ENCODE peak calls at places on chromosomes 4 and X, in seven cellular contexts. One of them, this sample, is unnamed. For H3K27me3, the result is how much of the 10 kb centered on the place peaks cover.

GRCh38 chr4:32148120-32148666 is 1428.0 kb downstream of the PCDH7 start:
- DNase-seq in aorta: no peak
- DNase-seq in SK-N-SH: no peak
- DNase-seq in adrenal gland: no peak
- DNase-seq in brain microvascular endothelial cell: no peak
- DNase-seq in psoas muscle: no peak
- DNase-seq in IMR-90: no peak
- DNase-seq in this sample: no peak

GRCh38 chr4:119598521-119598920 is 30.1 kb downstream of the PDE5A start:
- DNase-seq in adrenal gland: no peak
- DNase-seq in IMR-90: no peak
- DNase-seq in brain microvascular endothelial cell: no peak
- DNase-seq in SK-N-SH: no peak
- DNase-seq in aorta: no peak
- DNase-seq in psoas muscle: no peak
- DNase-seq in this sample: no peak

GRCh38 chr4:184177271-184177670 is 40.4 kb downstream of the ENPP6 start:
- DNase-seq in aorta: no peak
- DNase-seq in brain microvascular endothelial cell: no peak
- DNase-seq in adrenal gland: no peak
- DNase-seq in SK-N-SH: no peak
- DNase-seq in psoas muscle: no peak
- DNase-seq in IMR-90: no peak
- DNase-seq in this sample: no peak

GRCh38 chrX:132689741-132690140 is 200.9 kb upstream of the MBNL3 start:
- DNase-seq in SK-N-SH: no peak
- DNase-seq in adrenal gland: no peak
- DNase-seq in psoas muscle: no peak
- DNase-seq in aorta: no peak
- DNase-seq in IMR-90: no peak
- DNase-seq in brain microvascular endothelial cell: no peak
- DNase-seq in this sample: no peak

GRCh38 chrX:13085533-13085932 is 41.1 kb upstream of the FAM9C start:
- DNase-seq in brain microvascular endothelial cell: no peak
- DNase-seq in psoas muscle: no peak
- DNase-seq in SK-N-SH: no peak
- DNase-seq in adrenal gland: no peak
- DNase-seq in IMR-90: no peak
- DNase-seq in aorta: no peak
- DNase-seq in this sample: no peak

GRCh38 chrX:65601530-65602281 is 65.7 kb upstream of the MSN start:
- DNase-seq in IMR-90: peak
- DNase-seq in SK-N-SH: no peak
- DNase-seq in psoas muscle: peak
- DNase-seq in adrenal gland: peak
- DNase-seq in aorta: peak
- DNase-seq in brain microvascular endothelial cell: peak
- DNase-seq in this sample: no peak

GRCh38 chr4:14111730-14112171 is 484.2 kb upstream of the BOD1L1 start:
- DNase-seq in SK-N-SH: no peak
- DNase-seq in aorta: no peak
- DNase-seq in IMR-90: peak
- DNase-seq in psoas muscle: no peak
- DNase-seq in adrenal gland: no peak
- DNase-seq in brain microvascular endothelial cell: no peak
- DNase-seq in this sample: no peak

GRCh38 chr4:19940861-19941260 is 310.8 kb upstream of the SLIT2 start:
- DNase-seq in brain microvascular endothelial cell: no peak
- DNase-seq in aorta: no peak
- DNase-seq in adrenal gland: no peak
- DNase-seq in SK-N-SH: no peak
- DNase-seq in psoas muscle: no peak
- DNase-seq in IMR-90: no peak
- DNase-seq in this sample: no peak

GRCh38 chrX:69424910-69425309 is 79.2 kb upstream of the NALF2 start:
- DNase-seq in aorta: no peak
- DNase-seq in SK-N-SH: no peak
- DNase-seq in adrenal gland: no peak
- DNase-seq in psoas muscle: no peak
- DNase-seq in brain microvascular endothelial cell: no peak
- DNase-seq in IMR-90: no peak
- DNase-seq in this sample: peak

GRCh38 chr4:109730294-109731051 is 603 bp upstream of the PLA2G12A start:
- DNase-seq in SK-N-SH: peak
- DNase-seq in brain microvascular endothelial cell: peak
- DNase-seq in IMR-90: peak
- DNase-seq in adrenal gland: peak
- DNase-seq in psoas muscle: peak
- DNase-seq in aorta: peak
- DNase-seq in this sample: peak

DNA sequence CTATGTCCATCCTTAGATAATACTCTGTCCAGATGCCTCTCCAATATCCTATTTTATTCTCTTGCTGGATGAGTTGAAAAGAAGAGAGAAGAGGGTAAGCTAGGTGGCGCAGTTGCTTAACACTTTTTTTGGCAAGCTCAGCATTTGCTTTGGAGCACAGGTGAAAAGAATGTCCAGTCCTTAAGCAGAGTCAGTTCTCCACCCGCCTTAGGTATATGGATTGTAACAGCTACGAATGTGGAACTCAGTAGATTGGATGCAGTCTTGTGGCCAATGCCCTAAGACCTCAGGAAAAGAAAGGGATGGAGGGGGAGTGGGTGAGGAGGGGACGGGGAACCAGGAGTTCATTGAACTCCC is 208.4 kb downstream of the NWD2 start:
- DNase-seq in brain microvascular endothelial cell: peak
- DNase-seq in adrenal gland: peak
- DNase-seq in SK-N-SH: peak
- DNase-seq in IMR-90: peak
- DNase-seq in psoas muscle: no peak
- DNase-seq in aorta: no peak
- DNase-seq in this sample: peak
- H3K27me3 ChIP-seq in brain microvascular endothelial cell: under half
- H3K27me3 ChIP-seq in adrenal gland: under half
- H3K27me3 ChIP-seq in SK-N-SH: under half
- H3K27me3 ChIP-seq in IMR-90: under half
- H3K27me3 ChIP-seq in psoas muscle: half or more
- H3K27me3 ChIP-seq in aorta: under half
- H3K27me3 ChIP-seq in this sample: under half

GRCh38 chrX:137263374-137263773 is 229.6 kb upstream of the GPR101 start:
- DNase-seq in aorta: no peak
- DNase-seq in SK-N-SH: no peak
- DNase-seq in adrenal gland: no peak
- DNase-seq in IMR-90: no peak
- DNase-seq in psoas muscle: no peak
- DNase-seq in brain microvascular endothelial cell: no peak
- DNase-seq in this sample: no peak
- H3K27me3 ChIP-seq in aorta: under half
- H3K27me3 ChIP-seq in SK-N-SH: under half
- H3K27me3 ChIP-seq in adrenal gland: under half
- H3K27me3 ChIP-seq in IMR-90: under half
- H3K27me3 ChIP-seq in psoas muscle: under half
- H3K27me3 ChIP-seq in brain microvascular endothelial cell: under half
- H3K27me3 ChIP-seq in this sample: under half

DNA sequence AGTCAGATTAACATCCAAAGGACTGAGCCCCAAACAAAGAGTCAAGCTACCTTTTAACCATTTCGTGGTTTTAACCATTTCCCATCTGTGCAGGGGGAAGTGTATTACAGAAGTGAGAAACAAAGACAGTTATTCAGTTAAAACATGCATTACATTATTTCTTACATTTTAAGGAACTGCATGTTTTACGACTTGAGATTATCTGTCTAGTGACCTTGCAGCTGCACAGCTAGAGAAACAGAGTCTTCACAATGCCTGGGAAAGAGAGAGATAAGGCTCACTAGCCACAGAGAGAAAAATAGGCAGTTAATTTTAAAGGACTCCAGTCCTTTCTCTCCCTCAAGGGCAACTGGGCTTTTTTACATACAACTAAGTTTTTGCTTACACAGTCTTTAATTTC is 48.7 kb upstream of the KLHL4 start:
- DNase-seq in IMR-90: no peak
- DNase-seq in adrenal gland: no peak
- DNase-seq in brain microvascular endothelial cell: no peak
- DNase-seq in aorta: no peak
- DNase-seq in psoas muscle: no peak
- DNase-seq in SK-N-SH: no peak
- DNase-seq in this sample: no peak
- H3K27me3 ChIP-seq in IMR-90: under half
- H3K27me3 ChIP-seq in adrenal gland: under half
- H3K27me3 ChIP-seq in brain microvascular endothelial cell: under half
- H3K27me3 ChIP-seq in aorta: under half
- H3K27me3 ChIP-seq in psoas muscle: under half
- H3K27me3 ChIP-seq in SK-N-SH: under half
- H3K27me3 ChIP-seq in this sample: under half

GRCh38 chr4:168781884-168782283 is 228.2 kb downstream of the CBR4 start:
- DNase-seq in SK-N-SH: no peak
- DNase-seq in adrenal gland: no peak
- DNase-seq in psoas muscle: no peak
- DNase-seq in IMR-90: no peak
- DNase-seq in aorta: no peak
- DNase-seq in brain microvascular endothelial cell: no peak
- DNase-seq in this sample: no peak

GRCh38 chr4:168781341-168781740 is 228.7 kb downstream of the CBR4 start:
- DNase-seq in aorta: no peak
- DNase-seq in IMR-90: no peak
- DNase-seq in brain microvascular endothelial cell: no peak
- DNase-seq in SK-N-SH: no peak
- DNase-seq in adrenal gland: no peak
- DNase-seq in psoas muscle: no peak
- DNase-seq in this sample: no peak

GRCh38 chr4:168787334-168787733 is 222.7 kb downstream of the CBR4 start:
- DNase-seq in brain microvascular endothelial cell: no peak
- DNase-seq in aorta: no peak
- DNase-seq in adrenal gland: no peak
- DNase-seq in IMR-90: no peak
- DNase-seq in psoas muscle: no peak
- DNase-seq in SK-N-SH: no peak
- DNase-seq in this sample: no peak

GRCh38 chr4:168784786-168785461 is 225.1 kb downstream of the CBR4 start:
- DNase-seq in brain microvascular endothelial cell: no peak
- DNase-seq in adrenal gland: no peak
- DNase-seq in SK-N-SH: no peak
- DNase-seq in aorta: no peak
- DNase-seq in IMR-90: no peak
- DNase-seq in psoas muscle: no peak
- DNase-seq in this sample: no peak

DNA sequence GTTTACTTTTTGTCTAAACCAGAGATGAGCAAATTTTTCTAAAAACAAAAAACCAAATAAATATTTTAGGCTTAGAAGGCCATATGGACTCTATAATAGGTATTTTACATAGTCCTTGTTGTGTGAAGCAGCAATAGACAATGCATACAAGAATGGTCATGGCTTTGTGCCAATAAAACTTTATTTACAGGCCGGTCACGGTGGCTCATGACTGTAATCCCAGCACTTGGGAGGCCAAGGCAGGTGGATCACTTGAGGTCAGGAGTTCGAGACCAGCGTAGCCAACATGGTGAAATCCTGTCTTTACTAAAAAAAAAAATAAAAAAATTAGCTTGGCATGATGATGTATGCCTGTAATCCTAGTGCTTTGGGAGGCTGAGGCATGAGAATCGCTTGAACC is 227.6 kb downstream of the CBR4 start:
- DNase-seq in psoas muscle: no peak
- DNase-seq in brain microvascular endothelial cell: no peak
- DNase-seq in adrenal gland: no peak
- DNase-seq in aorta: no peak
- DNase-seq in SK-N-SH: no peak
- DNase-seq in IMR-90: no peak
- DNase-seq in this sample: no peak
- H3K27me3 ChIP-seq in psoas muscle: under half
- H3K27me3 ChIP-seq in brain microvascular endothelial cell: under half
- H3K27me3 ChIP-seq in adrenal gland: under half
- H3K27me3 ChIP-seq in aorta: under half
- H3K27me3 ChIP-seq in SK-N-SH: under half
- H3K27me3 ChIP-seq in IMR-90: under half
- H3K27me3 ChIP-seq in this sample: under half

GRCh38 chr4:36173923-36174322 is 70.4 kb downstream of the ARAP2 start:
- DNase-seq in IMR-90: peak
- DNase-seq in psoas muscle: no peak
- DNase-seq in brain microvascular endothelial cell: no peak
- DNase-seq in adrenal gland: no peak
- DNase-seq in aorta: no peak
- DNase-seq in SK-N-SH: no peak
- DNase-seq in this sample: no peak

GRCh38 chr4:36183232-36183631 is 61.1 kb downstream of the ARAP2 start:
- DNase-seq in aorta: no peak
- DNase-seq in brain microvascular endothelial cell: no peak
- DNase-seq in adrenal gland: no peak
- DNase-seq in psoas muscle: no peak
- DNase-seq in SK-N-SH: no peak
- DNase-seq in IMR-90: no peak
- DNase-seq in this sample: no peak

GRCh38 chr4:36174570-36174969 is 69.7 kb downstream of the ARAP2 start:
- DNase-seq in adrenal gland: no peak
- DNase-seq in aorta: no peak
- DNase-seq in IMR-90: no peak
- DNase-seq in brain microvascular endothelial cell: no peak
- DNase-seq in SK-N-SH: no peak
- DNase-seq in psoas muscle: no peak
- DNase-seq in this sample: no peak

GRCh38 chr4:36177946-36178345 is 66.4 kb downstream of the ARAP2 start:
- DNase-seq in SK-N-SH: no peak
- DNase-seq in aorta: no peak
- DNase-seq in adrenal gland: no peak
- DNase-seq in brain microvascular endothelial cell: no peak
- DNase-seq in psoas muscle: no peak
- DNase-seq in IMR-90: peak
- DNase-seq in this sample: no peak

GRCh38 chr4:36178489-36178888 is 65.8 kb downstream of the ARAP2 start:
- DNase-seq in brain microvascular endothelial cell: no peak
- DNase-seq in psoas muscle: no peak
- DNase-seq in IMR-90: no peak
- DNase-seq in aorta: no peak
- DNase-seq in SK-N-SH: no peak
- DNase-seq in adrenal gland: no peak
- DNase-seq in this sample: no peak
- H3K27me3 ChIP-seq in brain microvascular endothelial cell: under half
- H3K27me3 ChIP-seq in psoas muscle: under half
- H3K27me3 ChIP-seq in IMR-90: under half
- H3K27me3 ChIP-seq in aorta: under half
- H3K27me3 ChIP-seq in SK-N-SH: under half
- H3K27me3 ChIP-seq in adrenal gland: under half
- H3K27me3 ChIP-seq in this sample: under half

GRCh38 chrX:40366661-40367060 is 214.1 kb upstream of the ATP6AP2 start:
- DNase-seq in brain microvascular endothelial cell: no peak
- DNase-seq in SK-N-SH: no peak
- DNase-seq in aorta: no peak
- DNase-seq in IMR-90: no peak
- DNase-seq in psoas muscle: no peak
- DNase-seq in adrenal gland: no peak
- DNase-seq in this sample: no peak
- H3K27me3 ChIP-seq in brain microvascular endothelial cell: under half
- H3K27me3 ChIP-seq in SK-N-SH: under half
- H3K27me3 ChIP-seq in aorta: under half
- H3K27me3 ChIP-seq in IMR-90: under half
- H3K27me3 ChIP-seq in psoas muscle: under half
- H3K27me3 ChIP-seq in adrenal gland: under half
- H3K27me3 ChIP-seq in this sample: under half